ENCODE peak calls at places on chromosomes 6 and 20, in ten cellular contexts. R is prostate gland; T is WTC11; Q is B cell; D is fibroblast of the aortic adventitia; J is Calu3; I is CD4-positive, alpha-beta T cell; U is GM20000; P is uterus; V is suprapubic skin. M is an unnamed sample.

GRCh38 chr6:21984551-21984950 is 312.3 kb downstream of the PRL start:
- DNase-seq in R (no peak), T (no peak), Q (no peak), D (peak; percentile 72), J (no peak), I (no peak), U (no peak), P (no peak), V (no peak), M (no peak)

GRCh38 chr20:3797592-3798404 is 1.7 kb downstream of the CDC25B start:
- DNase-seq in R (no peak), T (no peak), Q (peak; percentile 45), D (no peak), J (no peak), I (no peak), U (peak; percentile 73), P (no peak), V (no peak), M (no peak)

GRCh38 chr6:110720066-110720465 is 95.2 kb downstream of the CDK19 start:
- DNase-seq in R (no peak), T (no peak), Q (no peak), D (no peak), J (no peak), I (no peak), U (no peak), P (no peak), V (no peak), M (no peak)

GRCh38 chr6:159221486-159222170 is 52.4 kb downstream of the FNDC1 start:
- DNase-seq in R (no peak), T (no peak), Q (no peak), D (no peak), J (no peak), I (no peak), U (no peak), P (no peak), V (no peak), M (no peak)

GRCh38 chr6:23637296-23637695 is 488.7 kb upstream of the NRSN1 start:
- DNase-seq in R (no peak), T (no peak), Q (no peak), D (no peak), J (no peak), I (no peak), U (no peak), P (no peak), V (no peak), M (no peak)

GRCh38 chr20:46406986-46407670 is 713 bp upstream of the ELMO2 start:
- DNase-seq in R (peak; percentile 83), T (peak; percentile 22), Q (peak; percentile 29), D (no peak), J (peak; percentile 70), I (peak; percentile 82), U (peak; percentile 55), P (peak; percentile 56), V (peak; percentile 87), M (peak; percentile 20)

GRCh38 chr6:170026272-170027110 is 264.4 kb downstream of the DLL1 start:
- DNase-seq in R (peak; percentile 90), T (no peak), Q (no peak), D (no peak), J (peak; percentile 79), I (no peak), U (no peak), P (peak; percentile 12), V (peak; percentile 75), M (no peak)

GRCh38 chr20:32236048-32236533 is 28.4 kb downstream of the POFUT1 start:
- DNase-seq in R (peak; percentile 17), T (no peak), Q (no peak), D (no peak), J (no peak), I (no peak), U (no peak), P (no peak), V (no peak), M (no peak)

DNA sequence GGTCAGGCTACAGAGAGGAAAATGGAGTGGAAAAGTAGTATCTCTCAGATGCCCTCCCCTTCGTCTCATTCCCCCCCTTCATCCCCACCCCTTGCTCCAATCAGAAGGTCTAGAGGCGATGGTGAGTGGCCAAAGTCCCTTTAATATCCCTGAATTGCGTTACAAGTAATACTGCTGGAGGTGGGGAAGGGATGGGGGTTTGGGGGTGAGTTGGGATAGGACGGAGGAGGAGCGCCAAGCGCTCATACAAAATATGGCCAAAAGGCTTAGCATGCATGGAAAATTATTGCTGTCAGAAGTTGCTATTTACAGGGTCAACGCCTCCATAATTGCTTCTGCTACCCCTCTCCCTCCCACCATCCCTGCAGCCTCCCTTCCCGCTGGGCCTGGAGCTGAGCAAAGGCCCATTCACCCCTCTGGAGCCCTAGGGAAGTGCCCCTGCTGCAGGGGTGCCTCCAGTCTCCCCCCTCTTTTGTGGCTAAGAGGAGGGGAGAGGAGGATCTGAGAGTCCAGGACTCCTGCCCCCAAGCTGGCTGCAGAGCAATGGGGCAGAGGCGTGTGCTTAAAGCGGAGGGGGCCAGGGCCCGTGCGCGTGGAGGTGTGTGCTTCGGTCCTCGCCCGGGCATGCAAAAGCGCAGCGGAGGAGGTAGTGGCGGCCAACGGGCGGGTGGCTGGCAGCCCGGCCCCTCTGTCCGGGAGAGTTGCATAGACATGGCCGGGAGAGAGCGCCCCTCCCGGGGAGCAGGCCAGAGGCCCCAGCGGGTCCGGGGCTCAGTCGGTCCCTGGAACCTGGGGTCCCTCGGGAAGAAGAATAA is 8.7 kb upstream of the SRXN1 start:
- DNase-seq in R (no peak), T (peak; percentile 56), Q (no peak), D (no peak), J (no peak), I (no peak), U (no peak), P (no peak), V (no peak), M (no peak)
- TF ChIP-seq CTCF in R (no peak), T (no peak), Q (no peak), D (peak; percentile 11), J (no peak), I (no peak), U (no peak), P (no peak), V (no peak), M (no peak)

GRCh38 chr20:25078662-25079061 is 3.3 kb downstream of the VSX1 start:
- DNase-seq in R (no peak), T (no peak), Q (no peak), D (no peak), J (no peak), I (no peak), U (no peak), P (no peak), V (no peak), M (no peak)

GRCh38 chr20:25077610-25078169 is 4.3 kb downstream of the VSX1 start:
- DNase-seq in R (no peak), T (peak; percentile 48), Q (no peak), D (peak; percentile 16), J (no peak), I (no peak), U (no peak), P (no peak), V (no peak), M (no peak)

GRCh38 chr20:25079171-25079570 is 2.8 kb downstream of the VSX1 start:
- DNase-seq in R (no peak), T (no peak), Q (no peak), D (no peak), J (no peak), I (no peak), U (no peak), P (no peak), V (no peak), M (no peak)

GRCh38 chr20:25076201-25076600 is 5.7 kb downstream of the VSX1 start:
- DNase-seq in R (no peak), T (no peak), Q (no peak), D (peak; percentile 56), J (no peak), I (no peak), U (no peak), P (no peak), V (no peak), M (no peak)

GRCh38 chr20:25076731-25077609 is 5.0 kb downstream of the VSX1 start:
- DNase-seq in R (no peak), T (no peak), Q (no peak), D (no peak), J (peak; percentile 44), I (no peak), U (no peak), P (no peak), V (no peak), M (no peak)
- TF ChIP-seq CTCF in R (no peak), T (no peak), Q (no peak), D (peak; percentile 33), J (no peak), I (no peak), U (no peak), P (peak; percentile 19), V (no peak), M (peak; percentile 51)

DNA sequence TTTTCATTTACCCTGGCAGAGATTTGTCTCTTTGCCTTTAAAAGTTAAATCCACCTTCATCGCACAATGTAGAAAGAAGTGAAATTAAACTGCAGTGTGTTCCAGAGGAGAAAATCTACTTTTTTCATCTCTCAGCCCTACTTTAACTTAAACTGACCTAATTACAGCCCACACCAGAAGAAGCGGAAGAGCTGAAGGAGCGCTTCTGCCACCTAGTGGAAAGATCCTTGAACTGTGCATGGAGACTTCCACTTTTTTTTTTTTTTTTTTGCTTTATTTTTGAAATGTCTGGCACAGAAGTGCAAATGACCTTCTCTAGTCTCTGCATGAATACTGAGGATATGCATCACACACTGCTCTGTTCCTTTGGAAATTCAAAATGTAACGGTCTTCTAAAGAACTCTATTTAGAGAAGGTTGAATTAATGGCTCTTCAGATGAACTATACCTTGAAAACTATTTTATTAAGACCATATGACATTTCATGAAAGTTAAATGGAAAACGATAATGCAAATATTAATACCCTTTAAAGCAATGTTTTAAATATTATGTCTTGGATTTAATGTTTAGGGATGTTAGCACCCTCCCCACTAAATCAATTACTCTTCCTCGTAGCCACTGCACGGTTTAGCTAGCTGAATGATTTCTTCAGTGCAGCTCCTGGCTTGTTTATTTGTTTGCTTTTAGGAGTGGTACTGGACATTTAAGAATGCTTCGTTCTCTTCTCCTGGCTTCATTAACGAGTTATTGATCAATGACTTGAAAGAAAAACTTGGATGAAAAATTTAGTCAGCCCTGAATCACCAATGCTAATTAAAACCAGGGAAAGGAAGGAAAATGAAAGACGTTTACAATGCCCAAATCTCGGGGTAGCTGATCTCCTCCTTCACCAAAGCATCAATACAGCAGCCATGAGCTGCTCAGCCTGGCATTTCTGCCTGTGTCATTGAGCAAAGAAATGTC is 569.6 kb upstream of the GJE1 start:
- DNase-seq in R (peak; percentile 33), T (peak; percentile 35), Q (peak; percentile 47), D (peak; percentile 97), J (peak; percentile 41), I (peak; percentile 53), U (peak; percentile 69), P (peak; percentile 64), V (no peak), M (peak; percentile 81)
- TF ChIP-seq CTCF in R (peak; percentile 76), T (peak; percentile 72), Q (peak; percentile 95), D (peak; percentile 89), J (peak; percentile 49), I (peak; percentile 99), U (peak; percentile 57), P (peak; percentile 74), V (peak; percentile 75), M (peak; percentile 98)

GRCh38 chr20:63577317-63577894 is 3.4 kb upstream of the HELZ2 start:
- DNase-seq in R (peak; percentile 69), T (no peak), Q (no peak), D (no peak), J (no peak), I (no peak), U (no peak), P (no peak), V (no peak), M (no peak)

GRCh38 chr20:63578224-63579016 is 4.4 kb upstream of the HELZ2 start:
- DNase-seq in R (no peak), T (no peak), Q (no peak), D (no peak), J (no peak), I (no peak), U (no peak), P (no peak), V (no peak), M (no peak)

GRCh38 chr20:63579017-63579705 is 5.1 kb upstream of the HELZ2 start:
- DNase-seq in R (no peak), T (no peak), Q (no peak), D (no peak), J (no peak), I (no peak), U (no peak), P (no peak), V (no peak), M (no peak)

GRCh38 chr20:63582382-63583063 is 8.5 kb upstream of the HELZ2 start:
- DNase-seq in R (no peak), T (no peak), Q (no peak), D (no peak), J (no peak), I (no peak), U (no peak), P (no peak), V (no peak), M (no peak)

DNA sequence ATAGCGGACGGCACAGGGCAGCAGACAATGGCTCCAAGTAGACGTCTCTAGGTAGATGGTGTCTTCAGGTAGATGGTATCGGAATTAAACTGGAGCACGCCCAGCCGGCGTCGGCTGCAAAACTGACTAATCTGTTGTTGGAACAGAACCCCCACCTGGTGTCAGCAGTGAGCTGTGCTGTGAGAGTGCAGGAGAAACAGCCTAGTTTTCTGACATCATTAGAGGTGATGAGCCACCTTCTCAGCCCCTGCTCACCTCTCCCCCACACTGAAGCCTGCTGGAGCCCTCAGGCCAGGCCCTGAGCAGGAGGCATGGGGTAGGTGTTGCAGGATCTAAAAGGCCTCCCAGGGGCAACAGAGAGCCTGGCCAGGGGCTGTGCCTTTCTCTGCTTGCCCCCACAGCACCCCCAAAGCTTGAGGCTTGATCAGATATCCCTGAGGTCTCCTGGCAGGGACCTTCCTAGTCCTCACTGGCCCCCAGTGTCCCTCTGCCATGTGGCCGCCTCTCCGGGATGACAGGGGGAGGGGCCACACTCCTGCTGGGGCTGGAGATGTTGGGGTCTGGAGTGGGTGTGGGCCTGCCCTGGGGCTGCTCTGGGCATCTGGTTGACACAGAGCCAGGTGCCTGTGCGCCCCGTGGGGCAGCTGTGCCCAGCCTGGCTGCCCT is 6.9 kb upstream of the HELZ2 start:
- DNase-seq in R (peak; percentile 40), T (peak; percentile 48), Q (peak; percentile 79), D (peak; percentile 35), J (peak; percentile 78), I (peak; percentile 81), U (peak; percentile 78), P (peak; percentile 19), V (no peak), M (peak; percentile 28)
- TF ChIP-seq CTCF in R (peak; percentile 66), T (no peak), Q (peak; percentile 71), D (peak; percentile 46), J (peak; percentile 59), I (peak; percentile 63), U (peak; percentile 46), P (no peak), V (peak; percentile 49), M (peak; percentile 61)